ENCODE peak calls at places on chromosome 7, in eight cellular contexts. One of them, this sample, is unnamed.

GRCh38 chr7:28088032-28088431 is 92.6 kb downstream of the JAZF1 start:
- DNase-seq in suprapubic skin: no peak
- DNase-seq in adrenal gland: no peak
- DNase-seq in hepatocyte: no peak
- DNase-seq in heart left ventricle: no peak
- DNase-seq in tibial artery: no peak
- DNase-seq in Peyer's patch: no peak
- DNase-seq in pancreas: no peak
- DNase-seq in this sample: no peak

GRCh38 chr7:111474723-111475418 is 87.4 kb downstream of the IMMP2L start:
- DNase-seq in adrenal gland: no peak
- DNase-seq in hepatocyte: no peak
- DNase-seq in Peyer's patch: no peak
- DNase-seq in pancreas: no peak
- DNase-seq in suprapubic skin: no peak
- DNase-seq in tibial artery: no peak
- DNase-seq in heart left ventricle: no peak
- DNase-seq in this sample: no peak

GRCh38 chr7:149281508-149282330 is 19.7 kb downstream of the ZNF783 start:
- DNase-seq in hepatocyte: no peak
- DNase-seq in heart left ventricle: no peak
- DNase-seq in suprapubic skin: no peak
- DNase-seq in pancreas: no peak
- DNase-seq in adrenal gland: no peak
- DNase-seq in tibial artery: no peak
- DNase-seq in Peyer's patch: peak; percentile 43
- DNase-seq in this sample: no peak

GRCh38 chr7:106201176-106201575 is 83.6 kb downstream of the NAMPT start:
- DNase-seq in tibial artery: no peak
- DNase-seq in suprapubic skin: no peak
- DNase-seq in hepatocyte: no peak
- DNase-seq in Peyer's patch: no peak
- DNase-seq in heart left ventricle: no peak
- DNase-seq in pancreas: no peak
- DNase-seq in adrenal gland: no peak
- DNase-seq in this sample: no peak

GRCh38 chr7:150413640-150414081 is 34.5 kb downstream of the ZNF775 start:
- DNase-seq in hepatocyte: no peak
- DNase-seq in suprapubic skin: peak; percentile 73
- DNase-seq in adrenal gland: peak; percentile 62
- DNase-seq in heart left ventricle: no peak
- DNase-seq in Peyer's patch: no peak
- DNase-seq in pancreas: peak; percentile 33
- DNase-seq in tibial artery: no peak
- DNase-seq in this sample: no peak

GRCh38 chr7:128259131-128260056 is 18.3 kb downstream of the LEP start:
- DNase-seq in hepatocyte: peak; percentile 27
- DNase-seq in adrenal gland: no peak
- DNase-seq in Peyer's patch: peak; percentile 51
- DNase-seq in suprapubic skin: no peak
- DNase-seq in heart left ventricle: no peak
- DNase-seq in pancreas: peak; percentile 10
- DNase-seq in tibial artery: no peak
- DNase-seq in this sample: peak; percentile 70

GRCh38 chr7:108135446-108136190 is 5.5 kb upstream of the LAMB4 start:
- DNase-seq in pancreas: no peak
- DNase-seq in Peyer's patch: peak; percentile 61
- DNase-seq in suprapubic skin: no peak
- DNase-seq in heart left ventricle: no peak
- DNase-seq in hepatocyte: no peak
- DNase-seq in adrenal gland: no peak
- DNase-seq in tibial artery: no peak
- DNase-seq in this sample: no peak

GRCh38 chr7:98283127-98283886 is 1.8 kb downstream of the BRI3 start:
- DNase-seq in tibial artery: peak; percentile 71
- DNase-seq in hepatocyte: peak; percentile 46
- DNase-seq in suprapubic skin: no peak
- DNase-seq in pancreas: no peak
- DNase-seq in heart left ventricle: peak; percentile 50
- DNase-seq in Peyer's patch: peak; percentile 72
- DNase-seq in adrenal gland: peak; percentile 64
- DNase-seq in this sample: peak; percentile 87

GRCh38 chr7:158847451-158847866 is 8.9 kb upstream of the DYNC2I1 start:
- DNase-seq in hepatocyte: no peak
- DNase-seq in adrenal gland: no peak
- DNase-seq in Peyer's patch: no peak
- DNase-seq in pancreas: no peak
- DNase-seq in suprapubic skin: no peak
- DNase-seq in tibial artery: no peak
- DNase-seq in heart left ventricle: no peak
- DNase-seq in this sample: no peak

GRCh38 chr7:82167568-82168314 is 275.8 kb downstream of the CACNA2D1 start:
- DNase-seq in Peyer's patch: no peak
- DNase-seq in hepatocyte: no peak
- DNase-seq in heart left ventricle: no peak
- DNase-seq in adrenal gland: no peak
- DNase-seq in suprapubic skin: no peak
- DNase-seq in pancreas: no peak
- DNase-seq in tibial artery: no peak
- DNase-seq in this sample: no peak

GRCh38 chr7:32164341-32164996 is 94.3 kb upstream of the PDE1C start:
- DNase-seq in heart left ventricle: peak; percentile 63
- DNase-seq in adrenal gland: peak; percentile 17
- DNase-seq in pancreas: no peak
- DNase-seq in tibial artery: no peak
- DNase-seq in hepatocyte: peak; percentile 63
- DNase-seq in Peyer's patch: no peak
- DNase-seq in suprapubic skin: no peak
- DNase-seq in this sample: no peak

GRCh38 chr7:139681463-139681755 is 96.4 kb downstream of the HIPK2 start:
- DNase-seq in Peyer's patch: no peak
- DNase-seq in hepatocyte: no peak
- DNase-seq in adrenal gland: no peak
- DNase-seq in suprapubic skin: no peak
- DNase-seq in heart left ventricle: no peak
- DNase-seq in tibial artery: no peak
- DNase-seq in pancreas: no peak
- DNase-seq in this sample: no peak

GRCh38 chr7:81691199-81691821 is 78.5 kb downstream of the HGF start:
- DNase-seq in hepatocyte: no peak
- DNase-seq in suprapubic skin: no peak
- DNase-seq in pancreas: no peak
- DNase-seq in heart left ventricle: no peak
- DNase-seq in adrenal gland: no peak
- DNase-seq in Peyer's patch: no peak
- DNase-seq in tibial artery: no peak
- DNase-seq in this sample: no peak

GRCh38 chr7:17044396-17044795 is 162.6 kb upstream of the AGR3 start:
- DNase-seq in Peyer's patch: no peak
- DNase-seq in suprapubic skin: no peak
- DNase-seq in tibial artery: no peak
- DNase-seq in hepatocyte: no peak
- DNase-seq in adrenal gland: no peak
- DNase-seq in heart left ventricle: no peak
- DNase-seq in pancreas: no peak
- DNase-seq in this sample: no peak
- H3K9me3 ChIP-seq in Peyer's patch: no peaks in the 10 kb centered on the region
- H3K9me3 ChIP-seq in suprapubic skin: no peaks in the 10 kb centered on the region
- H3K9me3 ChIP-seq in tibial artery: no peaks in the 10 kb centered on the region
- H3K9me3 ChIP-seq in hepatocyte: no peaks in the 10 kb centered on the region
- H3K9me3 ChIP-seq in adrenal gland: no peaks in the 10 kb centered on the region
- H3K9me3 ChIP-seq in heart left ventricle: no peaks in the 10 kb centered on the region
- H3K9me3 ChIP-seq in pancreas: no peaks in the 10 kb centered on the region
- H3K9me3 ChIP-seq in this sample: no peaks in the 10 kb centered on the region

GRCh38 chr7:86848226-86848625 is 204.5 kb downstream of the GRM3 start:
- DNase-seq in Peyer's patch: no peak
- DNase-seq in tibial artery: no peak
- DNase-seq in pancreas: no peak
- DNase-seq in hepatocyte: peak; percentile 17
- DNase-seq in heart left ventricle: no peak
- DNase-seq in suprapubic skin: no peak
- DNase-seq in adrenal gland: no peak
- DNase-seq in this sample: no peak
- H3K4me1 ChIP-seq in Peyer's patch: no peaks in the 10 kb centered on the region
- H3K4me1 ChIP-seq in tibial artery: no peaks in the 10 kb centered on the region
- H3K4me1 ChIP-seq in pancreas: peaks cover 15% of the 10 kb centered on the region
- H3K4me1 ChIP-seq in hepatocyte: peaks cover 11% of the 10 kb centered on the region
- H3K4me1 ChIP-seq in heart left ventricle: no peaks in the 10 kb centered on the region
- H3K4me1 ChIP-seq in suprapubic skin: no peaks in the 10 kb centered on the region
- H3K4me1 ChIP-seq in adrenal gland: no peaks in the 10 kb centered on the region
- H3K4me1 ChIP-seq in this sample: no peaks in the 10 kb centered on the region

GRCh38 chr7:47884675-47885074 is 63.6 kb downstream of the PKD1L1 start:
- DNase-seq in tibial artery: no peak
- DNase-seq in adrenal gland: no peak
- DNase-seq in pancreas: no peak
- DNase-seq in heart left ventricle: no peak
- DNase-seq in suprapubic skin: no peak
- DNase-seq in Peyer's patch: no peak
- DNase-seq in hepatocyte: no peak
- DNase-seq in this sample: no peak

GRCh38 chr7:47887016-47887640 is 61.1 kb downstream of the PKD1L1 start:
- DNase-seq in heart left ventricle: no peak
- DNase-seq in pancreas: no peak
- DNase-seq in tibial artery: no peak
- DNase-seq in adrenal gland: no peak
- DNase-seq in suprapubic skin: no peak
- DNase-seq in Peyer's patch: no peak
- DNase-seq in hepatocyte: no peak
- DNase-seq in this sample: no peak

GRCh38 chr7:47882635-47883034 is 65.6 kb downstream of the PKD1L1 start:
- DNase-seq in Peyer's patch: no peak
- DNase-seq in adrenal gland: no peak
- DNase-seq in heart left ventricle: no peak
- DNase-seq in tibial artery: no peak
- DNase-seq in suprapubic skin: no peak
- DNase-seq in hepatocyte: no peak
- DNase-seq in pancreas: no peak
- DNase-seq in this sample: no peak

GRCh38 chr7:47886412-47886811 is 61.9 kb downstream of the PKD1L1 start:
- DNase-seq in hepatocyte: no peak
- DNase-seq in pancreas: no peak
- DNase-seq in suprapubic skin: no peak
- DNase-seq in heart left ventricle: no peak
- DNase-seq in adrenal gland: no peak
- DNase-seq in tibial artery: no peak
- DNase-seq in Peyer's patch: no peak
- DNase-seq in this sample: no peak

DNA sequence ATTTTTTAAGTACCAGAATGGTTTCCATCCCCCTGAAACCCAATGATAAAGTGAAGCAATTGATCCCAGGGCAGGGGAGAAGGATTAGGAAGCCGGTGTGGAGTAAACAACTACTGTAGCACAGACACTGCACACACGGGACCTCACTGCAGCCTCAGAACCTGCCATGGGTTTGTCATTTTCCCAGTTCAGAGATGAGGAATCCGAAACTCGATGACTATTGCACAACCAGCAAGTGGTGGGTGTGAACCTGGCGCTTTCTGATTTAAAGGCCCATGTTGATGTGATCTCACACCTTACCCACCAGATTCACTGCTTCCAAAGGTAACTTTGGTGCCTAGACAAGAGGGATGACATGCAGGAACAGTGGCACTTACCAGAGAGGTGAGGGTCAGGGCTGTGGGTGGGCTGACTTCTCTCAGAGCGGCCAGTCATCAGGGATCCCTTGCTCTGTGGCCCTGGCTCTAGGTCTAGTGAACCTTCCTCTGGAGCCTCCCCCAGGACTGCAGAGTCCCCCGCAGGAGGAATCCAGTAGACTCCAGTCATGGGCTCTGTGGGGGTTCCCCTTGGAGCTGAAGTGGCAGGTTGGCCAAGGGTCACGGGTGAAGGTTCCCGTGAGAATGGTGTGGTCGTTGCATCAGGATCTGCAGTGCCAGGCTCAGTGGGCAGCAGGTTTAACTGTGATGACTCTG is 62.8 kb downstream of the PKD1L1 start:
- DNase-seq in adrenal gland: no peak
- DNase-seq in hepatocyte: no peak
- DNase-seq in suprapubic skin: no peak
- DNase-seq in Peyer's patch: no peak
- DNase-seq in tibial artery: no peak
- DNase-seq in heart left ventricle: no peak
- DNase-seq in pancreas: no peak
- DNase-seq in this sample: no peak
- H3K27me3 ChIP-seq in adrenal gland: no peaks in the 10 kb centered on the region
- H3K27me3 ChIP-seq in hepatocyte: no peaks in the 10 kb centered on the region
- H3K27me3 ChIP-seq in suprapubic skin: no peaks in the 10 kb centered on the region
- H3K27me3 ChIP-seq in Peyer's patch: no peaks in the 10 kb centered on the region
- H3K27me3 ChIP-seq in tibial artery: no peaks in the 10 kb centered on the region
- H3K27me3 ChIP-seq in heart left ventricle: no peaks in the 10 kb centered on the region
- H3K27me3 ChIP-seq in pancreas: no peaks in the 10 kb centered on the region
- H3K27me3 ChIP-seq in this sample: no peaks in the 10 kb centered on the region

GRCh38 chr7:57216340-57216739 is 84.1 kb upstream of the ZNF479 start:
- DNase-seq in heart left ventricle: no peak
- DNase-seq in tibial artery: no peak
- DNase-seq in pancreas: peak; percentile 20
- DNase-seq in Peyer's patch: no peak
- DNase-seq in hepatocyte: no peak
- DNase-seq in suprapubic skin: peak; percentile 55
- DNase-seq in adrenal gland: no peak
- DNase-seq in this sample: peak; percentile 33
- H3K9me3 ChIP-seq in heart left ventricle: no peaks in the 10 kb centered on the region
- H3K9me3 ChIP-seq in tibial artery: no peaks in the 10 kb centered on the region
- H3K9me3 ChIP-seq in pancreas: no peaks in the 10 kb centered on the region
- H3K9me3 ChIP-seq in Peyer's patch: no peaks in the 10 kb centered on the region
- H3K9me3 ChIP-seq in hepatocyte: no peaks in the 10 kb centered on the region
- H3K9me3 ChIP-seq in suprapubic skin: peaks cover 45% of the 10 kb centered on the region
- H3K9me3 ChIP-seq in adrenal gland: no peaks in the 10 kb centered on the region
- H3K9me3 ChIP-seq in this sample: no peaks in the 10 kb centered on the region

GRCh38 chr7:1536105-1536767 is 5.7 kb downstream of the MAFK start:
- DNase-seq in hepatocyte: no peak
- DNase-seq in tibial artery: no peak
- DNase-seq in pancreas: no peak
- DNase-seq in heart left ventricle: peak; percentile 40
- DNase-seq in Peyer's patch: no peak
- DNase-seq in suprapubic skin: no peak
- DNase-seq in adrenal gland: no peak
- DNase-seq in this sample: no peak

GRCh38 chr7:1535100-1535458 is 4.6 kb downstream of the MAFK start:
- DNase-seq in adrenal gland: no peak
- DNase-seq in tibial artery: no peak
- DNase-seq in Peyer's patch: no peak
- DNase-seq in hepatocyte: no peak
- DNase-seq in suprapubic skin: no peak
- DNase-seq in pancreas: no peak
- DNase-seq in heart left ventricle: peak; percentile 20
- DNase-seq in this sample: no peak

GRCh38 chr7:1534330-1535099 is 4.0 kb downstream of the MAFK start:
- DNase-seq in Peyer's patch: no peak
- DNase-seq in pancreas: peak; percentile 58
- DNase-seq in heart left ventricle: peak; percentile 33
- DNase-seq in suprapubic skin: no peak
- DNase-seq in tibial artery: no peak
- DNase-seq in hepatocyte: no peak
- DNase-seq in adrenal gland: no peak
- DNase-seq in this sample: no peak

GRCh38 chr7:1536768-1537630 is 6.5 kb downstream of the MAFK start:
- DNase-seq in adrenal gland: peak; percentile 99
- DNase-seq in tibial artery: peak; percentile 97
- DNase-seq in suprapubic skin: peak; percentile 98
- DNase-seq in heart left ventricle: peak; percentile 98
- DNase-seq in pancreas: peak; percentile 91
- DNase-seq in hepatocyte: peak; percentile 99
- DNase-seq in Peyer's patch: peak; percentile 94
- DNase-seq in this sample: peak; percentile 95

GRCh38 chr7:1535695-1536094 is 5.2 kb downstream of the MAFK start:
- DNase-seq in adrenal gland: no peak
- DNase-seq in pancreas: no peak
- DNase-seq in Peyer's patch: no peak
- DNase-seq in heart left ventricle: peak; percentile 28
- DNase-seq in tibial artery: no peak
- DNase-seq in suprapubic skin: no peak
- DNase-seq in hepatocyte: no peak
- DNase-seq in this sample: no peak
- H3K4me1 ChIP-seq in adrenal gland: peaks cover 53% of the 10 kb centered on the region
- H3K4me1 ChIP-seq in pancreas: peaks cover 37% of the 10 kb centered on the region
- H3K4me1 ChIP-seq in Peyer's patch: peaks cover 18% of the 10 kb centered on the region
- H3K4me1 ChIP-seq in heart left ventricle: peaks cover 73% of the 10 kb centered on the region
- H3K4me1 ChIP-seq in tibial artery: peaks cover 76% of the 10 kb centered on the region
- H3K4me1 ChIP-seq in suprapubic skin: peaks cover 76% of the 10 kb centered on the region
- H3K4me1 ChIP-seq in hepatocyte: peaks cover 59% of the 10 kb centered on the region
- H3K4me1 ChIP-seq in this sample: peaks cover 49% of the 10 kb centered on the region